ENCODE peak calls at places on chromosomes 6 and 20, in nine cellular contexts. One of them, this sample, is unnamed.

GRCh38 chr20:11965602-11966001 is 47.9 kb downstream of the BTBD3 start:
- DNase-seq in A172: no peak
- DNase-seq in AG09319: no peak
- DNase-seq in GM12865: no peak
- DNase-seq in NCI-H1930: no peak
- DNase-seq in tibial nerve: no peak
- DNase-seq in effector CD4-positive, alpha-beta T cell: no peak
- DNase-seq in foreskin melanocyte: no peak
- DNase-seq in NCI-H446: no peak
- DNase-seq in this sample: no peak

GRCh38 chr6:42099340-42100028 is 42.9 kb downstream of the C6orf132 start:
- DNase-seq in AG09319: no peak
- DNase-seq in tibial nerve: no peak
- DNase-seq in A172: peak; percentile 80
- DNase-seq in NCI-H1930: no peak
- DNase-seq in NCI-H446: no peak
- DNase-seq in effector CD4-positive, alpha-beta T cell: no peak
- DNase-seq in foreskin melanocyte: no peak
- DNase-seq in GM12865: no peak
- DNase-seq in this sample: peak; percentile 18

GRCh38 chr6:92114797-92115196 is 1304.6 kb downstream of the EPHA7 start:
- DNase-seq in GM12865: no peak
- DNase-seq in effector CD4-positive, alpha-beta T cell: no peak
- DNase-seq in NCI-H1930: no peak
- DNase-seq in foreskin melanocyte: no peak
- DNase-seq in AG09319: no peak
- DNase-seq in A172: no peak
- DNase-seq in tibial nerve: no peak
- DNase-seq in NCI-H446: no peak
- DNase-seq in this sample: no peak

GRCh38 chr6:7106752-7107577 is 796 bp upstream of the RREB1 start:
- DNase-seq in A172: peak; percentile 16
- DNase-seq in foreskin melanocyte: no peak
- DNase-seq in GM12865: peak; percentile 72
- DNase-seq in tibial nerve: no peak
- DNase-seq in NCI-H446: no peak
- DNase-seq in AG09319: no peak
- DNase-seq in effector CD4-positive, alpha-beta T cell: peak; percentile 51
- DNase-seq in NCI-H1930: no peak
- DNase-seq in this sample: no peak

GRCh38 chr6:134882426-134883038 is 67.4 kb downstream of the ALDH8A1 start:
- DNase-seq in A172: peak; percentile 76
- DNase-seq in AG09319: peak; percentile 50
- DNase-seq in NCI-H1930: peak; percentile 17
- DNase-seq in NCI-H446: peak; percentile 70
- DNase-seq in GM12865: peak; percentile 78
- DNase-seq in effector CD4-positive, alpha-beta T cell: peak; percentile 39
- DNase-seq in tibial nerve: peak; percentile 85
- DNase-seq in foreskin melanocyte: peak; percentile 73
- DNase-seq in this sample: peak; percentile 66

GRCh38 chr6:111872521-111873177 is 603 bp downstream of the FYN start:
- DNase-seq in AG09319: no peak
- DNase-seq in GM12865: peak; percentile 35
- DNase-seq in tibial nerve: peak; percentile 43
- DNase-seq in foreskin melanocyte: no peak
- DNase-seq in A172: no peak
- DNase-seq in NCI-H446: peak; percentile 29
- DNase-seq in effector CD4-positive, alpha-beta T cell: peak; percentile 64
- DNase-seq in NCI-H1930: no peak
- DNase-seq in this sample: peak; percentile 54

GRCh38 chr20:61430228-61430624 is 178.2 kb downstream of the CDH4 start:
- DNase-seq in GM12865: no peak
- DNase-seq in NCI-H446: no peak
- DNase-seq in A172: no peak
- DNase-seq in AG09319: no peak
- DNase-seq in foreskin melanocyte: no peak
- DNase-seq in tibial nerve: no peak
- DNase-seq in NCI-H1930: no peak
- DNase-seq in effector CD4-positive, alpha-beta T cell: no peak
- DNase-seq in this sample: no peak

GRCh38 chr20:4814696-4815252 is 93.1 kb downstream of the PRND start:
- DNase-seq in NCI-H1930: no peak
- DNase-seq in A172: no peak
- DNase-seq in effector CD4-positive, alpha-beta T cell: peak; percentile 77
- DNase-seq in GM12865: peak; percentile 92
- DNase-seq in tibial nerve: no peak
- DNase-seq in NCI-H446: no peak
- DNase-seq in foreskin melanocyte: no peak
- DNase-seq in AG09319: no peak
- DNase-seq in this sample: no peak

GRCh38 chr6:30670760-30671527 is 1.9 kb downstream of the DHX16 start:
- DNase-seq in foreskin melanocyte: no peak
- DNase-seq in effector CD4-positive, alpha-beta T cell: no peak
- DNase-seq in GM12865: no peak
- DNase-seq in A172: no peak
- DNase-seq in tibial nerve: no peak
- DNase-seq in NCI-H446: no peak
- DNase-seq in NCI-H1930: no peak
- DNase-seq in AG09319: no peak
- DNase-seq in this sample: peak; percentile 24

GRCh38 chr6:42452171-42453026 is 673 bp upstream of the TRERF1 start:
- DNase-seq in foreskin melanocyte: peak; percentile 55
- DNase-seq in NCI-H1930: peak; percentile 71
- DNase-seq in GM12865: peak; percentile 91
- DNase-seq in effector CD4-positive, alpha-beta T cell: peak; percentile 19
- DNase-seq in A172: peak; percentile 59
- DNase-seq in tibial nerve: peak; percentile 41
- DNase-seq in AG09319: peak; percentile 59
- DNase-seq in NCI-H446: peak; percentile 79
- DNase-seq in this sample: peak; percentile 87

GRCh38 chr6:24078200-24078599 is 47.8 kb upstream of the NRSN1 start:
- DNase-seq in NCI-H446: peak; percentile 59
- DNase-seq in A172: peak; percentile 4
- DNase-seq in NCI-H1930: no peak
- DNase-seq in foreskin melanocyte: peak; percentile 5
- DNase-seq in tibial nerve: no peak
- DNase-seq in AG09319: no peak
- DNase-seq in GM12865: peak; percentile 15
- DNase-seq in effector CD4-positive, alpha-beta T cell: no peak
- DNase-seq in this sample: peak; percentile 50

GRCh38 chr20:45341939-45342862 is 6.0 kb downstream of the SDC4 start:
- DNase-seq in AG09319: no peak
- DNase-seq in effector CD4-positive, alpha-beta T cell: no peak
- DNase-seq in A172: peak; percentile 69
- DNase-seq in NCI-H1930: no peak
- DNase-seq in tibial nerve: no peak
- DNase-seq in NCI-H446: no peak
- DNase-seq in GM12865: no peak
- DNase-seq in foreskin melanocyte: peak; percentile 42
- DNase-seq in this sample: no peak

GRCh38 chr20:32484221-32485125 is 100.7 kb downstream of the NOL4L start:
- DNase-seq in tibial nerve: no peak
- DNase-seq in A172: no peak
- DNase-seq in effector CD4-positive, alpha-beta T cell: peak; percentile 27
- DNase-seq in AG09319: no peak
- DNase-seq in NCI-H446: peak; percentile 55
- DNase-seq in NCI-H1930: peak; percentile 57
- DNase-seq in foreskin melanocyte: no peak
- DNase-seq in GM12865: no peak
- DNase-seq in this sample: peak; percentile 29

GRCh38 chr6:41734666-41735426 is 562 bp downstream of the TFEB start:
- DNase-seq in tibial nerve: peak; percentile 83
- DNase-seq in NCI-H1930: peak; percentile 49
- DNase-seq in NCI-H446: peak; percentile 74
- DNase-seq in foreskin melanocyte: peak; percentile 59
- DNase-seq in A172: peak; percentile 74
- DNase-seq in GM12865: peak; percentile 92
- DNase-seq in effector CD4-positive, alpha-beta T cell: peak; percentile 62
- DNase-seq in AG09319: no peak
- DNase-seq in this sample: peak; percentile 71

GRCh38 chr6:169454204-169454871 is 200.7 kb upstream of the THBS2 start:
- DNase-seq in A172: no peak
- DNase-seq in effector CD4-positive, alpha-beta T cell: no peak
- DNase-seq in NCI-H446: no peak
- DNase-seq in AG09319: peak; percentile 80
- DNase-seq in NCI-H1930: no peak
- DNase-seq in foreskin melanocyte: peak; percentile 56
- DNase-seq in GM12865: no peak
- DNase-seq in tibial nerve: peak; percentile 62
- DNase-seq in this sample: no peak

GRCh38 chr6:168381726-168382458 is 59.1 kb upstream of the SMOC2 start:
- DNase-seq in foreskin melanocyte: no peak
- DNase-seq in AG09319: no peak
- DNase-seq in tibial nerve: no peak
- DNase-seq in NCI-H1930: no peak
- DNase-seq in GM12865: no peak
- DNase-seq in NCI-H446: no peak
- DNase-seq in A172: no peak
- DNase-seq in effector CD4-positive, alpha-beta T cell: no peak
- DNase-seq in this sample: no peak

GRCh38 chr20:31560094-31560899 is 44.8 kb upstream of the ID1 start:
- DNase-seq in NCI-H1930: peak; percentile 53
- DNase-seq in GM12865: peak; percentile 73
- DNase-seq in foreskin melanocyte: peak; percentile 60
- DNase-seq in A172: peak; percentile 85
- DNase-seq in NCI-H446: peak; percentile 64
- DNase-seq in AG09319: peak; percentile 84
- DNase-seq in tibial nerve: peak; percentile 65
- DNase-seq in effector CD4-positive, alpha-beta T cell: peak; percentile 69
- DNase-seq in this sample: peak; percentile 84

This sample was measured in RKO.